ENCODE peak calls at places on chromosome 22, in six cellular contexts. One of them, this sample, is unnamed.

GRCh38 chr22:25845985-25846745 is 104.2 kb downstream of the MYO18B start:
- DNase-seq in neuronal stem cell: no peak
- DNase-seq in mesendoderm: no peak
- DNase-seq in IMR-90: no peak
- DNase-seq in H1: no peak
- DNase-seq in H9: no peak
- DNase-seq in this sample: no peak

GRCh38 chr22:22787151-22787550 is 100.5 kb upstream of the IGLL5 start:
- DNase-seq in neuronal stem cell: no peak
- DNase-seq in mesendoderm: no peak
- DNase-seq in IMR-90: no peak
- DNase-seq in H1: no peak
- DNase-seq in H9: no peak
- DNase-seq in this sample: no peak

GRCh38 chr22:48489551-48490512 is 1337.8 kb downstream of the BRD1 start:
- DNase-seq in neuronal stem cell: no peak
- DNase-seq in mesendoderm: peak
- DNase-seq in IMR-90: no peak
- DNase-seq in H1: no peak
- DNase-seq in H9: peak
- DNase-seq in this sample: no peak

GRCh38 chr22:36678477-36678876 is 25.1 kb downstream of the CACNG2 start:
- DNase-seq in neuronal stem cell: no peak
- DNase-seq in mesendoderm: no peak
- DNase-seq in IMR-90: no peak
- DNase-seq in H1: no peak
- DNase-seq in H9: no peak
- DNase-seq in this sample: no peak

GRCh38 chr22:21074092-21074715 is 28.5 kb downstream of the LRRC74B start:
- DNase-seq in neuronal stem cell: no peak
- DNase-seq in mesendoderm: no peak
- DNase-seq in IMR-90: peak
- DNase-seq in H1: no peak
- DNase-seq in H9: no peak
- DNase-seq in this sample: peak

GRCh38 chr22:24948356-24949202 is 2.1 kb upstream of the LHFPL7 start:
- DNase-seq in neuronal stem cell: no peak
- DNase-seq in mesendoderm: peak
- DNase-seq in IMR-90: no peak
- DNase-seq in H1: no peak
- DNase-seq in H9: peak
- DNase-seq in this sample: no peak

GRCh38 chr22:42310301-42310981 is 40.0 kb upstream of the TCF20 start:
- DNase-seq in neuronal stem cell: no peak
- DNase-seq in mesendoderm: peak
- DNase-seq in IMR-90: no peak
- DNase-seq in H1: no peak
- DNase-seq in H9: no peak
- DNase-seq in this sample: no peak

GRCh38 chr22:27474112-27474571 is 327.4 kb downstream of the MN1 start:
- DNase-seq in neuronal stem cell: no peak
- DNase-seq in mesendoderm: no peak
- DNase-seq in IMR-90: no peak
- DNase-seq in H1: no peak
- DNase-seq in H9: no peak
- DNase-seq in this sample: no peak

GRCh38 chr22:44329179-44329796 is 16.5 kb upstream of the SHISAL1 start:
- DNase-seq in neuronal stem cell: no peak
- DNase-seq in mesendoderm: no peak
- DNase-seq in IMR-90: peak
- DNase-seq in H1: no peak
- DNase-seq in H9: no peak
- DNase-seq in this sample: no peak

GRCh38 chr22:50186789-50187523 is 1.2 kb downstream of the TRABD start:
- DNase-seq in neuronal stem cell: no peak
- DNase-seq in mesendoderm: no peak
- DNase-seq in IMR-90: peak
- DNase-seq in H1: no peak
- DNase-seq in H9: no peak
- DNase-seq in this sample: peak

GRCh38 chr22:19873138-19873959 is 18.7 kb upstream of the GNB1L start:
- DNase-seq in neuronal stem cell: no peak
- DNase-seq in mesendoderm: no peak
- DNase-seq in IMR-90: no peak
- DNase-seq in H1: no peak
- DNase-seq in H9: no peak
- DNase-seq in this sample: no peak

GRCh38 chr22:42365337-42365865 is 66.8 kb downstream of the NFAM1 start:
- DNase-seq in neuronal stem cell: no peak
- DNase-seq in mesendoderm: peak
- DNase-seq in IMR-90: no peak
- DNase-seq in H1: no peak
- DNase-seq in H9: peak
- DNase-seq in this sample: no peak

GRCh38 chr22:25397616-25398015 is 166.9 kb upstream of the GRK3 start:
- DNase-seq in neuronal stem cell: no peak
- DNase-seq in mesendoderm: no peak
- DNase-seq in IMR-90: no peak
- DNase-seq in H1: no peak
- DNase-seq in H9: no peak
- DNase-seq in this sample: no peak

GRCh38 chr22:39244073-39244495 is 698 bp downstream of the PDGFB start:
- DNase-seq in neuronal stem cell: no peak
- DNase-seq in mesendoderm: no peak
- DNase-seq in IMR-90: no peak
- DNase-seq in H1: no peak
- DNase-seq in H9: no peak
- DNase-seq in this sample: peak
- H4K8ac ChIP-seq in neuronal stem cell: no peak
- H4K8ac ChIP-seq in mesendoderm: no peak
- H4K8ac ChIP-seq in IMR-90: no peak
- H4K8ac ChIP-seq in H1: peak
- H4K8ac ChIP-seq in H9: no peak
- H4K8ac ChIP-seq in this sample: no peak

DNA sequence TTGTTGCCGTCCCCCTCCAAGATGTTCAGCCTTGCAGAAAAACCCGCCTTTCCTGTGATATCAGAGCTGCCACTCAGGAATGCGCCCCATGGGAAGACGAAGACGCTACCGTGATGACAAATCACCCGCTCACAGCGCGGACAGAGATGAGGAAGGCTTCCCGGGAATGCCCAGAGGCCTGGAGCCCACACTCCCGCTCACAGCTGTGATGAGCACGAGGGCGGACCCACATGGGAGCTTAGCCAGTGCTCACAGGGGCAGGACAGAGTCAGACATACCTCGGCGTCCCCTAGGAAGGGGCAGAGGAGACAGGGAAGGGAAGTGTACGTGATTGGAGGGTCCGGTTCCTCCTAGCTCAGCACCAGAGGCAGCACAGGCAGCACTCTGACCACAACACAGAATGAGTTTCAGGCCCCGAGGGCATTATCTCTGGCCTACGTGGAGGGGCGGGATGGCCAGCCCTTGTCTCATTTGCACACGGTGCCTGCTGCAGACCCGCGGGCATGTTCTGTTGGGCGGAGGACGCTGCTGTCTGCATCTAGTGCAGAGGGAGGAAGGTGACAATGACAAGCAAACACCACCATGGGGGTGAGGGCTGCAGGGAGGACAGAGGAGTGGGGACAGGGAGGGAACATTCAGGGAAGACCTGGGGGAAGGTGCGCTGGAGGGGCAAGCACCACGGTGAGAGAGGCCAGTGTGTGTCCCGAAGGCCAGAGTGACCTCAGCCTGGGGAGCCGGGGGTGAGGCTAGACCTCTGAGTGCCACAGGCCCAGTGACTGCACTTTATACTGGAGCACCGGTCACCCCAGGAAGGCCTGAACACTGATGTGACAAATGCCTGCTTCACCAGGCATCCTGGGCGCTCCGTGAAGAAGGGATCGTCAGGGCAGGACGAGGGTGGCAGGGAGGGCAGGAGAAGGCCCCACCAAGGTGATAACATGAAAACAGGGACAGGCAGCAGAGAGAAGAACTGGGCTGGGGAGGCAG is 79.6 kb downstream of the CELSR1 start:
- DNase-seq in neuronal stem cell: no peak
- DNase-seq in mesendoderm: peak
- DNase-seq in IMR-90: peak
- DNase-seq in H1: no peak
- DNase-seq in H9: no peak
- DNase-seq in this sample: peak
- H4K8ac ChIP-seq in neuronal stem cell: no peak
- H4K8ac ChIP-seq in mesendoderm: no peak
- H4K8ac ChIP-seq in IMR-90: no peak
- H4K8ac ChIP-seq in H1: peak
- H4K8ac ChIP-seq in H9: no peak
- H4K8ac ChIP-seq in this sample: no peak

DNA sequence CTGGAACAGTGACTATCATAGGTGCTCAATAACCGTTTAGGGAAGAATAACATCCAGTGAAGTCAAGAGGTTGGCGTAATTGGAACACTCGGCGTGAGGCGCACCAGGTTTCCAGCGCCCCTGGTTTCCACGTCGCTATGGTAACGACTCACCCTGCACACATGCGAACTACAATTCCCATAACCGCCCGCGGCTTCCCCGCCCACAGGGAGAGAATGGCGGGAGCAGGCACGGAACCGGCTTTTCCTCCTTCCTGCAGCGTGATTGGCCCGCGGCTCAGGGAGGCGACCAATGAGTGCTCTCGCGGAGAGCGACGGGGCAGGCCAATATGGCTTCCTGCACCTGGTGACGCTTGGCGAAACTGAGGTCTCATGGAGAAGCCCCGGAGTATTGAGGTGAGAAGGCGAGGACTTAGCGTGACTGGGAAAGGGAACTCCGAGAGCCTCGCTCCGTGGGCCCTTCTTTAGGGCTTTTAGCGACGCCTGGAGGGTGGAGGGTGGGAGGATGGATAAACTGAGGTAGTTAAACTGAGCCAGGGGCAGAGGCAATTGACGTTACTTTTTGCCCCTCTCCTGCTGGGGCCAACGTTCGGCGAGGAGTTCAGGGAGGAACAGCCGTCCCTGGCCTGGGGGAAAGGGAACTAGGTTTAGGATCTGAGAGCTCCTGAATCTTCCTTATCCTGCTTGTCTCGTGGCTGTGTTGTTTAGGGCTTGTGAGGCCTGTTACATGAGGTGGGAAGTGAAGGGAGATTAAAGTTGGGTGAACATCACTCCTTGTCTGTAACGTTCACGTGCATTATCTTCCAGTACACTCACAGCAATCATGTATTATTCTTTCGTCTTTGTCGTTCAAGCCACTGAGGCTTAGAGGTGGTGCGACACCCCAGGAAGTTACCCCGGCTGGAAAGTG is at the start of gene L3MBTL2:
- DNase-seq in neuronal stem cell: peak
- DNase-seq in mesendoderm: peak
- DNase-seq in IMR-90: peak
- DNase-seq in H1: peak
- DNase-seq in H9: peak
- DNase-seq in this sample: peak
- H4K8ac ChIP-seq in neuronal stem cell: no peak
- H4K8ac ChIP-seq in mesendoderm: no peak
- H4K8ac ChIP-seq in IMR-90: peak
- H4K8ac ChIP-seq in H1: peak
- H4K8ac ChIP-seq in H9: no peak
- H4K8ac ChIP-seq in this sample: peak

GRCh38 chr22:31753005-31753633 is 700 bp upstream of the DEPDC5 start:
- DNase-seq in neuronal stem cell: peak
- DNase-seq in mesendoderm: peak
- DNase-seq in IMR-90: no peak
- DNase-seq in H1: no peak
- DNase-seq in H9: peak
- DNase-seq in this sample: peak

GRCh38 chr22:31750365-31751284 is 693 bp upstream of the PRR14L start:
- DNase-seq in neuronal stem cell: no peak
- DNase-seq in mesendoderm: no peak
- DNase-seq in IMR-90: no peak
- DNase-seq in H1: no peak
- DNase-seq in H9: no peak
- DNase-seq in this sample: no peak

GRCh38 chr22:31754813-31755212 is 994 bp downstream of the DEPDC5 start:
- DNase-seq in neuronal stem cell: no peak
- DNase-seq in mesendoderm: peak
- DNase-seq in IMR-90: no peak
- DNase-seq in H1: no peak
- DNase-seq in H9: no peak
- DNase-seq in this sample: peak

GRCh38 chr22:31752096-31752847 is 1.5 kb upstream of the DEPDC5 start:
- DNase-seq in neuronal stem cell: no peak
- DNase-seq in mesendoderm: no peak
- DNase-seq in IMR-90: no peak
- DNase-seq in H1: no peak
- DNase-seq in H9: no peak
- DNase-seq in this sample: no peak

DNA sequence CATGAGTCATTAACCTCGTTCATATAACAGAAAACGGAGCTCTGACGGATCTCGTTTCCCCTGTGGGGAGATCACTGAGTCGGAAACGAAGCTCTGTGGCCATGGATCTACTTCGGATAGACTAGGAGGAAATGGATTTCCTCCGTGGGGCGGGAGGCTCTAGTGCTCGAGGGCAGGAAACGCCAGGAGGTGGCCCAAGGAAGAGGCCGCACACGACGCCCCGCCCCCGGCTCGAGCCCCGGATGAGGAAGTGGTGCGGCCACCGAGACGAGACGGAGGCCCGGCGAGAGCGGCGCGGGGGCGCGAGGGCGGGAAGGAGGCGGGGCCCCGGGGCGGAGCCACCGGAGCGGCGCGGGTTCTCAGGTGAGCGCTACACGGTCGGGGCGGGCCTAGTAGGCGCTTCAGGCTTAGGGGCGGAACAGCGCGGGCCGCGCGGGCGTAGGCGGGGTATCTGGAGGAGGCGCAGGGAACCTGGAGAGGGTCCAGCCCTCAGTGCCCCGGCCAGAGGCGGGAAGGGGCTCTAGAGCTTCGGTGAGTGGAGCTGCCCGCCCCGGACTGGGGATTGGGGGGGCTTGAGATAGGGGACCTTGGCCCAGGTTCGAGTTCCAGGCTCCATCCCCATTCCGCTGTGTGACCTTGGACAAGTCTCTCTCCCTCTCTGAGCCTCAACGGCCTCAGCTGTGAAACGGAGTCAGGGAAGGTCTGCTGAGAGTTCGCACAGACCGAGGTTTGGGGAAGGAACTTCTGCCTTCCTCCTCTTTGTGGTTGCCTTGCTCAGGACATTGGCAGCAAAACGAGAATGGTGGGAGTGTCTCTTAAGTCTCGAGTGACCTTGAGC is at the start of gene DEPDC5:
- DNase-seq in neuronal stem cell: peak
- DNase-seq in mesendoderm: peak
- DNase-seq in IMR-90: peak
- DNase-seq in H1: peak
- DNase-seq in H9: peak
- DNase-seq in this sample: peak
- H4K8ac ChIP-seq in neuronal stem cell: no peak
- H4K8ac ChIP-seq in mesendoderm: peak
- H4K8ac ChIP-seq in IMR-90: peak
- H4K8ac ChIP-seq in H1: peak
- H4K8ac ChIP-seq in H9: no peak
- H4K8ac ChIP-seq in this sample: peak

DNA sequence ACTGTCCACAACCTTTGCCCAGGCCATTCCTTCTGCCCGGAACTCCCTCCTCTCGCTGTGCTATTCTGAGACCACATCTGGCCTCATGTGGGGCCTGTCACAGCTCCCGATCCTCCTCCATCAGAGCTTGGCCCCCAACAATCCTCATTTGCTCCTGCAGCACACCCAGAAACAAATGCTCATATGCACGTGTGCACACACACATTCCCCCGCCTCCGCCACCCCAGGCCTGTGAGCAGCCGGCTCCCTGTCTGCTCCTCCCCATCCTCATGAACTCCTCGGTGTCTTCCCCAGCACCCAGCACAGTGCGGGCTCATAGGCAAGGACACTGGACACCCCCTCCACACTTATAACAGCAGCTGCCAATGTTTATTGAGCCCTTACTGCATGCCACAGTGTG is 29.7 kb upstream of the PICK1 start:
- DNase-seq in neuronal stem cell: no peak
- DNase-seq in mesendoderm: no peak
- DNase-seq in IMR-90: no peak
- DNase-seq in H1: no peak
- DNase-seq in H9: no peak
- DNase-seq in this sample: no peak
- H4K8ac ChIP-seq in neuronal stem cell: no peak
- H4K8ac ChIP-seq in mesendoderm: no peak
- H4K8ac ChIP-seq in IMR-90: no peak
- H4K8ac ChIP-seq in H1: peak
- H4K8ac ChIP-seq in H9: no peak
- H4K8ac ChIP-seq in this sample: no peak